ENCODE peak calls at places on chromosome 18, in seven cellular contexts. X is spleen, W is stomach, I is GM23338, L is HCT116, A is transverse colon, C is K562. K is an unnamed sample.

GRCh38 chr18:60090170-60090569 is 190.4 kb downstream of the PMAIP1 start:
- DNase-seq in C (no peak), L (no peak), X (no peak), W (no peak), A (no peak), I (peak), K (no peak)

GRCh38 chr18:63578357-63578958 is 8.7 kb upstream of the SERPINB13 start:
- DNase-seq in C (peak), A (no peak), W (no peak), X (no peak), I (peak), L (peak), K (peak)

GRCh38 chr18:55900380-55900779 is 312.4 kb upstream of the TCF4 start:
- DNase-seq in X (no peak), A (no peak), C (no peak), I (no peak), W (no peak), L (no peak), K (no peak)

GRCh38 chr18:55407774-55408535 is 180.0 kb downstream of the TCF4 start:
- DNase-seq in W (no peak), L (no peak), A (no peak), C (no peak), I (no peak), X (no peak), K (no peak)

GRCh38 chr18:3863593-3863992 is 413.6 kb downstream of the TGIF1 start:
- DNase-seq in I (peak), X (no peak), L (no peak), C (no peak), W (no peak), A (no peak), K (no peak)

GRCh38 chr18:13454363-13455150 is 236.0 kb downstream of the LDLRAD4 start:
- DNase-seq in W (peak), L (no peak), C (no peak), X (no peak), A (no peak), I (no peak), K (no peak)

GRCh38 chr18:54822872-54823845 is 5.1 kb upstream of the RAB27B start:
- DNase-seq in X (no peak), L (peak), C (no peak), A (no peak), I (no peak), W (no peak), K (no peak)

GRCh38 chr18:55694291-55694690 is 106.3 kb upstream of the TCF4 start:
- DNase-seq in W (no peak), A (no peak), L (no peak), I (no peak), X (no peak), C (no peak), K (no peak)

GRCh38 chr18:74251297-74252031 is 40.3 kb downstream of the CYB5A start:
- DNase-seq in C (no peak), A (no peak), W (no peak), I (peak), X (no peak), L (no peak), K (peak)

GRCh38 chr18:35456181-35456850 is 41.4 kb downstream of the INO80C start:
- DNase-seq in C (no peak), I (no peak), X (no peak), L (peak), A (peak), W (no peak), K (no peak)

GRCh38 chr18:55790296-55790695 is 202.3 kb upstream of the TCF4 start:
- DNase-seq in A (no peak), X (no peak), I (no peak), C (no peak), W (no peak), L (no peak), K (no peak)

GRCh38 chr18:55862693-55863485 is 274.9 kb upstream of the TCF4 start:
- DNase-seq in I (peak), C (no peak), A (no peak), L (no peak), X (no peak), W (no peak), K (no peak)

GRCh38 chr18:55699233-55699765 is 111.3 kb upstream of the TCF4 start:
- DNase-seq in L (no peak), C (peak), W (no peak), X (no peak), A (no peak), I (no peak), K (no peak)

GRCh38 chr18:75204978-75205759 is 3.8 kb downstream of the PTGR3 start:
- DNase-seq in C (no peak), I (peak), A (no peak), W (no peak), X (no peak), L (no peak), K (no peak)

GRCh38 chr18:69636529-69637301 is 236.0 kb downstream of the DOK6 start:
- DNase-seq in C (no peak), A (no peak), X (no peak), W (no peak), I (peak), L (no peak), K (no peak)

GRCh38 chr18:36186461-36187137 is 698 bp upstream of the MOCOS start:
- DNase-seq in X (peak), A (peak), W (peak), C (peak), L (no peak), I (peak), K (no peak)

GRCh38 chr18:23291456-23292205 is 156.3 kb downstream of the CABLES1 start:
- DNase-seq in W (no peak), A (no peak), X (no peak), C (no peak), L (peak), I (no peak), K (no peak)

GRCh38 chr18:56083097-56083865 is 495.3 kb upstream of the TCF4 start:
- DNase-seq in W (no peak), X (peak), A (no peak), I (peak), L (no peak), C (no peak), K (no peak)

DNA sequence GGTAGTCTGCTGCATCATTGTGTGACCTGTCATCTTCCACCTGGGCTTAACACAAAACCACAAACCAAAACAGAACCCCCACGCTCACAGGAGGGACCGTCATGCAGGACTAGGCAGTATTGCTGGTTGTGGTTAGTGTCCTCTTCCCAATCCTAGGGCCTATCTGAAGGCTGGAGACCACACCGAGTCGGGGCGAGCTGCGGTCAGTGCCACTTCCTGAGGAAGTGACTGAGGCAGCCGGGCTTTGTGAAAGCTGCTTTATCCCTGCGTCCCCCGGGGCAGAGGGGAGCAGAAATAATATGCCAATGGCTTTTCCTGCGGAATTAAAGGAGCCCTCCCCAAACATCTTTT is 22.9 kb downstream of the ZNF532 start:
- DNase-seq in I (no peak), W (peak), A (peak), L (no peak), X (peak), C (no peak), K (no peak)
- TF ChIP-seq POLR2AphosphoS5 in I (no peak), W (peak), A (no peak), L (no peak), X (peak), C (no peak), K (peak)

GRCh38 chr18:61975526-61976326 is 82.9 kb upstream of the RNF152 start:
- DNase-seq in X (no peak), W (no peak), L (no peak), C (no peak), I (no peak), A (no peak), K (no peak)

GRCh38 chr18:61982475-61982874 is 89.7 kb upstream of the RNF152 start:
- DNase-seq in C (no peak), X (no peak), A (no peak), I (no peak), L (no peak), W (no peak), K (no peak)

GRCh38 chr18:61984293-61984692 is 91.5 kb upstream of the RNF152 start:
- DNase-seq in C (no peak), W (no peak), X (no peak), I (no peak), A (no peak), L (no peak), K (no peak)

GRCh38 chr18:61980355-61980754 is 87.5 kb upstream of the RNF152 start:
- DNase-seq in I (no peak), A (no peak), C (no peak), W (no peak), L (no peak), X (no peak), K (no peak)
- TF ChIP-seq POLR2AphosphoS5 in I (no peak), A (no peak), C (no peak), W (no peak), L (no peak), X (no peak), K (no peak)

GRCh38 chr18:45370190-45371010 is 244.9 kb upstream of the SLC14A2 start:
- DNase-seq in W (no peak), X (no peak), L (no peak), A (no peak), I (peak), C (no peak), K (no peak)

GRCh38 chr18:45378308-45378707 is 237.0 kb upstream of the SLC14A2 start:
- DNase-seq in C (no peak), X (no peak), W (no peak), I (no peak), L (no peak), A (no peak), K (no peak)

GRCh38 chr18:45378933-45379332 is 236.3 kb upstream of the SLC14A2 start:
- DNase-seq in A (no peak), C (no peak), X (no peak), L (no peak), W (no peak), I (no peak), K (no peak)

GRCh38 chr18:45373286-45373880 is 241.9 kb upstream of the SLC14A2 start:
- DNase-seq in A (no peak), W (no peak), X (no peak), C (no peak), I (no peak), L (no peak), K (no peak)

GRCh38 chr18:45374878-45375630 is 240.2 kb upstream of the SLC14A2 start:
- DNase-seq in W (no peak), C (no peak), L (no peak), A (no peak), X (no peak), I (no peak), K (no peak)
- TF ChIP-seq POLR2AphosphoS5 in W (no peak), C (no peak), L (no peak), A (no peak), X (no peak), I (no peak), K (no peak)

GRCh38 chr18:48488388-48488850 is 50.4 kb upstream of the CTIF start:
- DNase-seq in I (peak), L (peak), W (peak), X (no peak), A (peak), C (no peak), K (no peak)
- TF ChIP-seq POLR2AphosphoS5 in I (no peak), L (peak), W (peak), X (no peak), A (no peak), C (no peak), K (no peak)

GRCh38 chr18:78576967-78577366 is 402.7 kb upstream of the SALL3 start:
- DNase-seq in X (no peak), A (no peak), I (no peak), L (no peak), W (no peak), C (no peak), K (no peak)

GRCh38 chr18:78579449-78579848 is 400.2 kb upstream of the SALL3 start:
- DNase-seq in I (no peak), X (no peak), A (no peak), W (no peak), L (no peak), C (no peak), K (no peak)

GRCh38 chr18:78571063-78571785 is 408.4 kb upstream of the SALL3 start:
- DNase-seq in A (no peak), W (no peak), C (no peak), I (no peak), L (no peak), X (no peak), K (no peak)

GRCh38 chr18:78571831-78572347 is 407.7 kb upstream of the SALL3 start:
- DNase-seq in I (no peak), X (peak), L (no peak), A (no peak), C (no peak), W (no peak), K (no peak)

DNA sequence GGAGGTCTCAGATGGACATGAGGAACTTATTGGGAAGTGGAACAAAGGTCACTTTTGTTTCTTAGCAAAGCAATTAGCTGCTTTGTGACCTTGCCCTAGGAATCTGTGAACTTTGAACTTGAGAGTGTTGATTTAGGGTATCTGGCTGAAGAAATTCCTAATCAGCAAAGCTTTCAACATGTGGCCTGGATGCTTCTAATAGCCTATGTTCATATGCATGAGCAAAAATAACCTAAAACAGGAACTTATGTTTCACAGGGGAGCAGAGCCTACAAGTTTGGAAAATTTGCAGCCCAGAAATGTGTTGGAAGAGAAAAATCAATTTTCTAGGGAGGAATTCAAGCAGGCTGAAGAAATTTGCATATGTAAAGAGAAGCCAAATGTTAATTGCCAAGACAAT is 405.8 kb upstream of the SALL3 start:
- DNase-seq in L (no peak), I (no peak), X (no peak), W (no peak), C (no peak), A (no peak), K (no peak)
- TF ChIP-seq POLR2AphosphoS5 in L (no peak), I (no peak), X (no peak), W (no peak), C (no peak), A (no peak), K (no peak)

GRCh38 chr18:50307738-50308470 is 20.4 kb upstream of the CXXC1 start:
- DNase-seq in C (peak), I (peak), X (peak), A (peak), L (no peak), W (peak), K (peak)
- TF ChIP-seq POLR2AphosphoS5 in C (no peak), I (no peak), X (no peak), A (no peak), L (no peak), W (peak), K (peak)

GRCh38 chr18:9927392-9928063 is 13.7 kb downstream of the VAPA start:
- DNase-seq in C (no peak), L (no peak), I (no peak), A (no peak), W (no peak), X (no peak), K (no peak)

GRCh38 chr18:9930299-9930884 is 16.6 kb downstream of the VAPA start:
- DNase-seq in X (no peak), L (no peak), A (no peak), C (no peak), W (no peak), I (no peak), K (no peak)

GRCh38 chr18:9931146-9931545 is 17.3 kb downstream of the VAPA start:
- DNase-seq in X (no peak), C (no peak), L (no peak), A (no peak), W (no peak), I (no peak), K (no peak)

GRCh38 chr18:9926977-9927376 is 13.2 kb downstream of the VAPA start:
- DNase-seq in I (no peak), C (no peak), W (no peak), X (no peak), L (no peak), A (no peak), K (no peak)

DNA sequence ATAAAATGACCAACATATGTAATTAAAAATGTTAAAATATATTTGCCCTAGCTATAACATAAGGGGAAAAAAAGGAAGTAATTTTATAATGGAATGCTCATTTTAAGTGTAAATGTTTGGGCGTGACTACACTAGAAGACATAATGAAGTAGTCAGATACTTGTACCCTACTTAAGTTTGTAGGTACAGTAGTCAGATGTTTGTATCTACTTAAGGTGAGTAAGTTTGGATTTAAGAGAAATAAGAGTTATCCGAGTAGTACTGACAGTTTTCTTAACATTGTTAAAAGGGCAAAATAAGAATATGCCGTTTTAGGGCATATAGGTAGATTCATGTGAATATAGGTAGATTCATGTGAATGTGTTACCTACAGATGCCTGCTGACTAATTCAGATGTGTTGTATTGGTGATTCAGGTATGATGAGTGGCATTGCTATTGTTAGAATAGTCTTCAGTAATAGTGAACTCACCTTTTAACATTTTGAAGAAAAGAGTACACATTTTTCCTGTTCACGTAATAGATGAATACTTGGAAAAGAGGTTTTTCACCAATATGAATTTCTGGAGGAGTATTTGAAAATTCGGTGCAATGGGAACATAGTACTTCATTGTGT is 14.9 kb downstream of the VAPA start:
- DNase-seq in A (no peak), C (no peak), W (no peak), X (no peak), I (no peak), L (no peak), K (no peak)
- TF ChIP-seq POLR2AphosphoS5 in A (no peak), C (no peak), W (no peak), X (no peak), I (no peak), L (no peak), K (no peak)

K was measured in SK-N-MC.